ENCODE peak calls at places on chromosomes 1 and 21, in eight cellular contexts. M is activated T-cell treated with anti-CD3 and anti-CD28 coated beads for 24 hours, E is Peyer's patch, G is pons, R is posterior cingulate gyrus, X is occipital lobe, F is kidney, I is HEK293T. H is an unnamed sample.

GRCh38 chr21:30831194-30831765 is 1.7 kb upstream of the KRTAP7-1 start:
- DNase-seq in M (peak), E (no peak), G (no peak), R (no peak), X (no peak), F (no peak), I (peak), H (no peak)

GRCh38 chr21:19547951-19548635 is 1144.5 kb upstream of the TMPRSS15 start:
- DNase-seq in M (no peak), E (no peak), G (peak), R (no peak), X (no peak), F (no peak), I (no peak), H (peak)

GRCh38 chr1:31926252-31926651 is 11.9 kb downstream of the PTP4A2 start:
- DNase-seq in M (no peak), E (no peak), G (no peak), R (no peak), X (no peak), F (no peak), I (no peak), H (no peak)

GRCh38 chr1:50934838-50935237 is 25.2 kb downstream of the FAF1 start:
- DNase-seq in M (no peak), E (no peak), G (no peak), R (no peak), X (no peak), F (no peak), I (no peak), H (no peak)

GRCh38 chr21:38758815-38759214 is 46.9 kb upstream of the ETS2 start:
- DNase-seq in M (no peak), E (no peak), G (no peak), R (no peak), X (no peak), F (no peak), I (no peak), H (no peak)

GRCh38 chr1:168227620-168228019 is 1.8 kb downstream of the SFT2D2 start:
- DNase-seq in M (no peak), E (no peak), G (peak), R (no peak), X (no peak), F (no peak), I (no peak), H (no peak)

GRCh38 chr1:36658838-36659237 is 176.1 kb upstream of the CSF3R start:
- DNase-seq in M (no peak), E (no peak), G (no peak), R (no peak), X (no peak), F (no peak), I (no peak), H (no peak)

GRCh38 chr21:43712268-43712942 is 6.5 kb upstream of the PDXK start:
- DNase-seq in M (no peak), E (peak), G (no peak), R (peak), X (no peak), F (peak), I (no peak), H (no peak)

GRCh38 chr1:222887127-222887461 is 72.3 kb downstream of the DISP1 start:
- DNase-seq in M (no peak), E (no peak), G (no peak), R (no peak), X (no peak), F (no peak), I (no peak), H (no peak)

GRCh38 chr1:5906116-5906515 is 86.1 kb downstream of the NPHP4 start:
- DNase-seq in M (no peak), E (no peak), G (no peak), R (no peak), X (no peak), F (no peak), I (no peak), H (no peak)

GRCh38 chr1:233327938-233328660 is 575 bp downstream of the MAP3K21 start:
- DNase-seq in M (no peak), E (peak), G (no peak), R (peak), X (no peak), F (peak), I (peak), H (no peak)

GRCh38 chr1:27530192-27530591 is 40.2 kb upstream of the WASF2 start:
- DNase-seq in M (no peak), E (no peak), G (no peak), R (no peak), X (no peak), F (no peak), I (no peak), H (no peak)

GRCh38 chr1:17194981-17195528 is 9.9 kb upstream of the PADI1 start:
- DNase-seq in M (no peak), E (no peak), G (no peak), R (peak), X (no peak), F (peak), I (no peak), H (no peak)

GRCh38 chr1:190436615-190437014 is 41.0 kb downstream of the BRINP3 start:
- DNase-seq in M (no peak), E (no peak), G (no peak), R (no peak), X (no peak), F (no peak), I (no peak), H (no peak)

GRCh38 chr1:237901284-237901870 is 10.7 kb upstream of the ZP4 start:
- DNase-seq in M (no peak), E (no peak), G (peak), R (no peak), X (no peak), F (no peak), I (peak), H (no peak)

GRCh38 chr1:89810880-89811279 is 10.0 kb upstream of the LRRC8D start:
- DNase-seq in M (no peak), E (no peak), G (no peak), R (no peak), X (no peak), F (no peak), I (no peak), H (no peak)

GRCh38 chr21:10430007-10430406 is 91.4 kb upstream of the TPTE start:
- DNase-seq in M (no peak), E (no peak), G (no peak), R (no peak), X (no peak), F (no peak), I (peak), H (no peak)

GRCh38 chr1:183185941-183186490 is at the start of gene LAMC2:
- DNase-seq in M (no peak), E (peak), G (no peak), R (peak), X (no peak), F (peak), I (peak), H (no peak)

GRCh38 chr21:17732306-17732705 is 86.8 kb downstream of the C21orf91 start:
- DNase-seq in M (no peak), E (no peak), G (no peak), R (no peak), X (no peak), F (no peak), I (no peak), H (peak)

GRCh38 chr1:10901894-10902805 is 105.7 kb upstream of the CASZ1 start:
- DNase-seq in M (no peak), E (peak), G (no peak), R (no peak), X (no peak), F (peak), I (no peak), H (no peak)

GRCh38 chr1:5915587-5916571 is 76.3 kb downstream of the NPHP4 start:
- DNase-seq in M (peak), E (no peak), G (peak), R (no peak), X (no peak), F (no peak), I (peak), H (no peak)

GRCh38 chr1:30286241-30286983 is 437.0 kb downstream of the MATN1 start:
- DNase-seq in M (no peak), E (no peak), G (no peak), R (no peak), X (no peak), F (no peak), I (no peak), H (peak)

GRCh38 chr1:30106125-30106524 is 617.3 kb downstream of the MATN1 start:
- DNase-seq in M (no peak), E (no peak), G (no peak), R (no peak), X (no peak), F (peak), I (peak), H (no peak)

GRCh38 chr1:178534137-178534868 is 21.4 kb downstream of the TEX35 start:
- DNase-seq in M (no peak), E (no peak), G (no peak), R (no peak), X (no peak), F (no peak), I (no peak), H (no peak)

GRCh38 chr1:170927955-170928850 is 7.1 kb upstream of the MROH9 start:
- DNase-seq in M (no peak), E (no peak), G (no peak), R (no peak), X (no peak), F (no peak), I (no peak), H (no peak)

GRCh38 chr1:47238935-47239640 is 7.1 kb upstream of the TAL1 start:
- DNase-seq in M (no peak), E (no peak), G (no peak), R (no peak), X (no peak), F (no peak), I (no peak), H (no peak)

GRCh38 chr1:25442178-25442577 is 11.5 kb downstream of the MACO1 start:
- DNase-seq in M (no peak), E (no peak), G (no peak), R (no peak), X (no peak), F (no peak), I (no peak), H (no peak)